ENCODE peak calls at places on chromosomes 1 and 21, in six cellular contexts. C, N, W, P, A and B are unnamed samples.

GRCh38 chr1:109728870-109729269 is 12.0 kb downstream of the GSTM3 start:
- DNase-seq in C (no peak), N (no peak), W (peak), P (no peak), A (no peak), B (no peak)

GRCh38 chr1:50605186-50605875 is 182.1 kb upstream of the DMRTA2 start:
- DNase-seq in C (no peak), N (no peak), W (no peak), P (peak), A (no peak), B (peak)

GRCh38 chr1:20183035-20183434 is 2.9 kb upstream of the UBXN10 start:
- DNase-seq in C (no peak), N (no peak), W (peak), P (no peak), A (no peak), B (no peak)

GRCh38 chr21:46540087-46540710 is 64.7 kb downstream of the S100B start:
- DNase-seq in C (no peak), N (no peak), W (no peak), P (no peak), A (no peak), B (no peak)

GRCh38 chr1:8439015-8439702 is 121.2 kb downstream of the SLC45A1 start:
- DNase-seq in C (peak), N (peak), W (peak), P (peak), A (no peak), B (peak)

GRCh38 chr21:39047046-39047445 is 136.2 kb downstream of the PSMG1 start:
- DNase-seq in C (no peak), N (no peak), W (no peak), P (no peak), A (no peak), B (no peak)

GRCh38 chr1:30320581-30320890 is 402.8 kb downstream of the MATN1 start:
- DNase-seq in C (no peak), N (no peak), W (no peak), P (no peak), A (no peak), B (no peak)

GRCh38 chr1:64171797-64172281 is 31.6 kb upstream of the UBE2U start:
- DNase-seq in C (no peak), N (no peak), W (no peak), P (peak), A (peak), B (peak)

GRCh38 chr1:194103516-194104246 is 917.3 kb upstream of the B3GALT2 start:
- DNase-seq in C (no peak), N (no peak), W (no peak), P (no peak), A (no peak), B (no peak)

GRCh38 chr1:193326296-193326695 is 139.9 kb upstream of the B3GALT2 start:
- DNase-seq in C (no peak), N (no peak), W (no peak), P (no peak), A (no peak), B (no peak)

GRCh38 chr21:42524341-42525227 is 10.9 kb downstream of the SLC37A1 start:
- DNase-seq in C (no peak), N (peak), W (peak), P (no peak), A (peak), B (peak)

GRCh38 chr21:33908760-33909159 is 6.8 kb downstream of the ATP5PO start:
- DNase-seq in C (no peak), N (no peak), W (no peak), P (no peak), A (no peak), B (no peak)

GRCh38 chr1:226990133-226990716 is 50.1 kb downstream of the COQ8A start:
- DNase-seq in C (no peak), N (no peak), W (peak), P (no peak), A (no peak), B (no peak)

GRCh38 chr1:218164111-218164929 is 120.8 kb upstream of the RRP15 start:
- DNase-seq in C (no peak), N (no peak), W (peak), P (peak), A (no peak), B (no peak)

GRCh38 chr1:244383278-244383884 is 68.3 kb downstream of the ADSS2 start:
- DNase-seq in C (no peak), N (no peak), W (no peak), P (no peak), A (no peak), B (no peak)

GRCh38 chr1:13935336-13935735 is 235.3 kb downstream of the PRDM2 start:
- DNase-seq in C (no peak), N (no peak), W (no peak), P (no peak), A (no peak), B (no peak)

GRCh38 chr1:63721531-63722189 is 52.2 kb upstream of the ROR1 start:
- DNase-seq in C (no peak), N (no peak), W (no peak), P (peak), A (no peak), B (no peak)

GRCh38 chr1:74432325-74432724 is 80.1 kb downstream of the LRRC53 start:
- DNase-seq in C (no peak), N (no peak), W (no peak), P (no peak), A (no peak), B (no peak)

GRCh38 chr1:86016076-86016746 is 140.4 kb downstream of the COL24A1 start:
- DNase-seq in C (no peak), N (no peak), W (no peak), P (no peak), A (no peak), B (no peak)

GRCh38 chr21:44892536-44893277 is 19.2 kb upstream of the PTTG1IP start:
- DNase-seq in C (no peak), N (peak), W (peak), P (no peak), A (no peak), B (no peak)

GRCh38 chr1:9494936-9495758 is 44.1 kb upstream of the SLC25A33 start:
- DNase-seq in C (no peak), N (no peak), W (peak), P (no peak), A (peak), B (no peak)

GRCh38 chr1:237953238-237953637 is 62.5 kb upstream of the ZP4 start:
- DNase-seq in C (no peak), N (no peak), W (no peak), P (peak), A (no peak), B (no peak)

GRCh38 chr1:116514708-116515525 is 55.9 kb downstream of the CD58 start:
- DNase-seq in C (no peak), N (no peak), W (no peak), P (no peak), A (peak), B (peak)

GRCh38 chr21:44708866-44709425 is 2.4 kb downstream of the TSPEAR start:
- DNase-seq in C (no peak), N (no peak), W (no peak), P (no peak), A (no peak), B (no peak)

GRCh38 chr1:234118911-234119310 is 214.4 kb downstream of the SLC35F3 start:
- DNase-seq in C (no peak), N (no peak), W (no peak), P (no peak), A (no peak), B (no peak)

GRCh38 chr21:36686955-36687354 is 12.0 kb upstream of the SIM2 start:
- DNase-seq in C (no peak), N (no peak), W (no peak), P (no peak), A (no peak), B (no peak)

GRCh38 chr1:51957618-51958017 is 32.9 kb downstream of the RAB3B start:
- DNase-seq in C (no peak), N (no peak), W (no peak), P (no peak), A (no peak), B (no peak)

GRCh38 chr1:94734963-94735899 is 84.9 kb upstream of the SLC44A3 start:
- DNase-seq in C (no peak), N (no peak), W (peak), P (no peak), A (no peak), B (no peak)

GRCh38 chr1:228082975-228083870 is 715 bp downstream of the ARF1 start:
- DNase-seq in C (no peak), N (peak), W (peak), P (no peak), A (no peak), B (no peak)

GRCh38 chr1:184025242-184025675 is 12.3 kb downstream of the COLGALT2 start:
- DNase-seq in C (peak), N (peak), W (no peak), P (peak), A (no peak), B (peak)

GRCh38 chr1:54239041-54239410 is 39.1 kb downstream of the MRPL37 start:
- DNase-seq in C (no peak), N (no peak), W (no peak), P (no peak), A (no peak), B (no peak)

GRCh38 chr1:209628618-209629299 is 23.5 kb downstream of the LAMB3 start:
- DNase-seq in C (no peak), N (no peak), W (no peak), P (no peak), A (no peak), B (no peak)

GRCh38 chr1:22861764-22862440 is 110.8 kb downstream of the LACTBL1 start:
- DNase-seq in C (no peak), N (peak), W (no peak), P (peak), A (no peak), B (peak)

GRCh38 chr1:203926025-203926540 is 64.7 kb downstream of the SNRPE start:
- DNase-seq in C (no peak), N (no peak), W (no peak), P (peak), A (no peak), B (peak)

GRCh38 chr1:20666804-20667203 is 5.6 kb upstream of the DDOST start:
- DNase-seq in C (no peak), N (no peak), W (no peak), P (no peak), A (peak), B (no peak)

GRCh38 chr1:21089299-21089698 is 87.4 kb downstream of the EIF4G3 start:
- DNase-seq in C (no peak), N (no peak), W (no peak), P (no peak), A (no peak), B (no peak)

GRCh38 chr1:12619396-12620141 is 1.6 kb upstream of the DHRS3 start:
- DNase-seq in C (no peak), N (peak), W (peak), P (peak), A (peak), B (peak)

GRCh38 chr1:56374026-56374974 is 205.1 kb downstream of the PLPP3 start:
- DNase-seq in C (no peak), N (no peak), W (no peak), P (no peak), A (no peak), B (no peak)

GRCh38 chr1:13754003-13754402 is 54.0 kb downstream of the PRDM2 start:
- DNase-seq in C (no peak), N (no peak), W (no peak), P (no peak), A (peak), B (no peak)

DNA sequence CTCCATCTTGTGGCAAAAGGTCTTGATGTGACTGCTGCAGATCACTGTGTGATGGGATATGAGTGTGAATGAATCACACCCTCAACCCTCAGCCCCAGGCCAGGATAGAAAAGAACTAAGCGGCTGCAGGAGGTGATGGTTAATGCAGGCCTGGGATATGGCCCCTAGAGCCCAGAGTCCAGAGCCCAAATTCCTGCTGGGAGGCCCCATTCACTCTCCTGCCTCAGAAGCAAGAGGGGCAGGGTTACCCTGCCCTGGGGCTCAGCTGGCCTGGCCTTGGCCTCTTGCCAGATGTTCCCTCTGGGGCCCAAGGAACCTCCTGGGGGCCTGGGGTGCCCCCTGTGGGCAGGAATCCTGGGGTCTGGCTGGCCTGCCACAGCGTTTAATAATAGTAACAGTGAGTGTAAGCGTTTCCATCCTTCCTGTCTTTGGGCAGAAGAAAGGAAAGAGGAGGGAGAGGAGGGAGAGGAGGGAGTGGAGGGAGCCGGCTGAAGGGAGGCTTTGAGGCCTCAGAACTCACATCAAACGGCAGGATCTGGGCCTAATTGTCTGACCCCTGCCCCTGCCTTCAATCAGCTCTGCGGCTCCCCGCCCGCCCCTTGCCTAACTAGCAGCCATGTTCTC is 26.2 kb downstream of the DMAP1 start:
- DNase-seq in C (no peak), N (no peak), W (peak), P (peak), A (no peak), B (no peak)
- TF ChIP-seq CTCF in C (peak), N (peak), W (no peak), P (peak), A (no peak), B (peak)

DNA sequence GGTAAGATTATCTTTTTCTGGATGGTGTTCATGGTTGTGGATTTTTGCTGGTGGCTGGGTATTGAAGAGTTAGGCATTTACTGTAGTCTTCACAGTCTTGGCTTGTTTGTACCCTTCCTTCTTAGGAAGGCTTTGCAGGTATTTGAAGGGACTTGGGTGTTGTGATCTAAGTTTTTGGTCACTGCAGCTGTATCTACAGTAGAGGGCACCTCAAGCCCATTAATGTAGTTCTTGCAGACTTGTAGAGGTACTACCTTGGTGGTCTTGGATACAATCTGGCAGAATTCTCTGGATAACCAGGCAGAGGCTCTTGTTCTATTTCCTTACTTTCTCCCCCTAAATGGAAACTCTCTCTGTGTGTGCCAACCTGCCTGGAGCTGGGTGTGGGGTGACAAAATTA is 155.8 kb upstream of the BRINP3 start:
- DNase-seq in C (no peak), N (no peak), W (no peak), P (no peak), A (no peak), B (no peak)
- TF ChIP-seq CTCF in C (peak), N (no peak), W (no peak), P (no peak), A (no peak), B (no peak)

DNA sequence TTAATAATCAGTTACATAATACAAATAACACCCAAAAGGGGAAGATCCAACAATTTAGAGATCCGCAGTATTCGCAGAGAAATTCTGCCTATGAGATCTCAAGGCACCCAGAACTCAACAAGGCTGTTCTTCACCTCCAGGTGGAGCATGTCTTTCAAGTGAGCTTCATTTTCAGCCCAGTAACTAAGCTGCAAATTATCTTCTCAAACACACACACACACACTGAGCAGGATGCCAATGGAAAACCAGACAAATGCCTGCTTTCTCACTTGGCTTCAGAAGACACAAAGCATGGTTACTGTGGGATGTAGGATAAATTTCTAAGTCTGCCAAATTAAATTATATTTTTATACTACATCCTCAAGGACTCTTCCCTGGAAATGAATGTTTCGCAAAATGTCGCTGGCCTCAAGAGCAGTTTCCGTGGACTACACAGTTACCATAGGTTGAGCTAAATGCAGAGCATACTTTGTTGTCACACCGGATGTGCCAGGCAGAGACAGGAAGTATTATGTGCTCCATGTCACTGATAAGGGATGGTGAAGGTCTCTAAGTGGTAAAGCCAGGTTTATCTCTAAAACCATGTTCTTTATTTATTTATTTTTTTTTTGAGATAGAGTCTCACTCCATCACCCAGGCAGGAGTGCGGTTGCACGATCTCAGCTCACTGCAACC is 30.3 kb downstream of the UBR4 start:
- DNase-seq in C (no peak), N (no peak), W (no peak), P (peak), A (no peak), B (no peak)
- TF ChIP-seq CTCF in C (peak), N (no peak), W (no peak), P (peak), A (peak), B (peak)

GRCh38 chr1:91949356-91949699 is at the start of gene BRDT:
- DNase-seq in C (no peak), N (no peak), W (no peak), P (no peak), A (no peak), B (no peak)

GRCh38 chr1:91948501-91949355 is 473 bp upstream of the BRDT start:
- DNase-seq in C (no peak), N (no peak), W (no peak), P (no peak), A (no peak), B (no peak)

GRCh38 chr1:91948097-91948496 is 1.1 kb upstream of the BRDT start:
- DNase-seq in C (no peak), N (no peak), W (no peak), P (no peak), A (no peak), B (no peak)

DNA sequence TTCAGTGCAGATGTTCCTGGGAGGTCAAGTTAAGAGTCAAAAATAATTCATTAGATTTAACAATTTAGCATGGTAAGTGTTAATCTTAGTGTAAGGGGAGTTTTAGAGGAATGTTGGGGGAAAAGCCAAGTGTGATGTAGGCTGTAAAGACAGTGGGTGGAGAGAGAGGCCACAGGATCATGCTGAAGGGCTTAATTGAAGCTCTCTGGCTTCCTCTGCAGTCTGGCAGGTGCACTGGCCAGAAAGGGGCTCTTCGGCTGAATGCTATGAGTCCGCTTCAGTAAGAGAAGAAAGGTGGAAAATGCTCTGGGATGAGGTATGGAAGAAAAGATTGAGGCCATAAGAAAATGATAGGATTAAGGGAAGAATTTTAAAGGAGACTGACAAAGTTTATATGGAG is 3.0 kb downstream of the BRDT start:
- DNase-seq in C (no peak), N (no peak), W (no peak), P (no peak), A (no peak), B (no peak)
- TF ChIP-seq CTCF in C (no peak), N (no peak), W (no peak), P (no peak), A (no peak), B (no peak)

GRCh38 chr1:32106663-32107273 is 1.1 kb upstream of the KPNA6 start:
- DNase-seq in C (no peak), N (no peak), W (no peak), P (no peak), A (no peak), B (no peak)

GRCh38 chr1:32111789-32112188 is 3.9 kb downstream of the KPNA6 start:
- DNase-seq in C (no peak), N (no peak), W (no peak), P (no peak), A (no peak), B (no peak)

GRCh38 chr1:32105338-32105737 is 2.5 kb upstream of the KPNA6 start:
- DNase-seq in C (no peak), N (no peak), W (no peak), P (no peak), A (no peak), B (no peak)

GRCh38 chr1:32111040-32111628 is 3.3 kb downstream of the KPNA6 start:
- DNase-seq in C (no peak), N (no peak), W (no peak), P (no peak), A (no peak), B (no peak)

GRCh38 chr1:32107742-32108661 is at the start of gene KPNA6:
- DNase-seq in C (peak), N (peak), W (peak), P (peak), A (peak), B (peak)
- TF ChIP-seq CTCF in C (no peak), N (no peak), W (no peak), P (no peak), A (no peak), B (no peak)

DNA sequence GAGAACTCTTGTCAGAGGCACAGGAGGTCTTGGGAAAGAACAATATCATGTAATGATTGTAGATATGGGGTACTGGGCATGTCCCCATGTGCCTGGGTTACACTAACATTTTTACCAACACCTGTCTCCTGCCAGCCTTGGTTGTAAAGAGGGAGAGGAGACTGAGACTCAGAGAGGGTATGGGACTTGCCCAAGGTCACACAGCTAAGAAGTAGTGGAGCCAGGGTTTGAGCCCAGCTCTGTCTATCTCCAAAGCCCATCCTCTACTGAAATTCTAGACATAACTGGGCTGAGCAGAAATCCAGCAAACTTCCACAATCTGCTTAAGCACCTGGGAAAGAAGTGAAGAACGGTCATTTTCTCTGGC is 2.6 kb upstream of the THEMIS2 start:
- DNase-seq in C (no peak), N (no peak), W (no peak), P (no peak), A (no peak), B (no peak)
- TF ChIP-seq CTCF in C (no peak), N (no peak), W (no peak), P (no peak), A (no peak), B (no peak)

GRCh38 chr1:186722711-186723309 is 42.6 kb upstream of the PTGS2 start:
- DNase-seq in C (no peak), N (peak), W (no peak), P (peak), A (peak), B (peak)
- TF ChIP-seq CTCF in C (peak), N (peak), W (peak), P (peak), A (peak), B (peak)